ENCODE peak calls at places on chromosomes 2 and 18, in seven cellular contexts. D is aorta; Z is PC-9; W is upper lobe of right lung; N is CD8-positive, alpha-beta T cell; K is heart left ventricle; F is tibial artery. L is an unnamed sample.
A peak's percentile ranks its signal among the peaks of the same experiment; 100 is the strongest.

GRCh38 chr2:8994386-8994785 is 9.1 kb downstream of the MBOAT2 start:
- DNase-seq in D (no peak), Z (no peak), W (no peak), N (no peak), K (no peak), F (no peak), L (no peak)

GRCh38 chr18:48841381-48842258 is 109.1 kb downstream of the SMAD7 start:
- DNase-seq in D (peak; percentile 88), Z (peak; percentile 56), W (peak; percentile 89), N (no peak), K (peak; percentile 63), F (peak; percentile 95), L (peak; percentile 50)

GRCh38 chr2:43212931-43213330 is 13.5 kb downstream of the ZFP36L2 start:
- DNase-seq in D (no peak), Z (no peak), W (peak; percentile 74), N (no peak), K (peak; percentile 77), F (peak; percentile 77), L (peak; percentile 48)

GRCh38 chr2:12303181-12304030 is 413.3 kb upstream of the TRIB2 start:
- DNase-seq in D (no peak), Z (peak; percentile 94), W (no peak), N (peak; percentile 31), K (no peak), F (no peak), L (no peak)

GRCh38 chr2:127154396-127154795 is 47.4 kb upstream of the BIN1 start:
- DNase-seq in D (no peak), Z (no peak), W (no peak), N (no peak), K (no peak), F (no peak), L (no peak)

GRCh38 chr2:3208179-3208578 is 169.4 kb downstream of the EIPR1 start:
- DNase-seq in D (no peak), Z (no peak), W (no peak), N (no peak), K (no peak), F (no peak), L (no peak)

GRCh38 chr2:203341741-203342310 is 13.6 kb downstream of the ABI2 start:
- DNase-seq in D (no peak), Z (no peak), W (no peak), N (no peak), K (no peak), F (no peak), L (no peak)

GRCh38 chr18:78735131-78736014 is 244.2 kb upstream of the SALL3 start:
- DNase-seq in D (peak; percentile 71), Z (no peak), W (no peak), N (no peak), K (no peak), F (peak; percentile 57), L (no peak)

GRCh38 chr2:38691994-38692393 is 26.1 kb downstream of the GALM start:
- DNase-seq in D (no peak), Z (peak; percentile 60), W (no peak), N (no peak), K (no peak), F (no peak), L (no peak)

GRCh38 chr2:10041711-10042110 is 1.6 kb upstream of the KLF11 start:
- DNase-seq in D (peak; percentile 57), Z (no peak), W (peak; percentile 61), N (no peak), K (peak; percentile 24), F (no peak), L (no peak)

GRCh38 chr2:10039658-10040410 is 3.5 kb upstream of the KLF11 start:
- DNase-seq in D (peak; percentile 81), Z (no peak), W (no peak), N (no peak), K (peak; percentile 71), F (no peak), L (no peak)

GRCh38 chr2:10043256-10043905 is at the start of gene KLF11:
- DNase-seq in D (peak; percentile 98), Z (peak; percentile 72), W (peak; percentile 97), N (peak; percentile 84), K (peak; percentile 98), F (peak; percentile 96), L (peak; percentile 94)

GRCh38 chr2:10043906-10044601 is 704 bp downstream of the KLF11 start:
- DNase-seq in D (peak; percentile 100), Z (peak; percentile 84), W (peak; percentile 99), N (peak; percentile 92), K (peak; percentile 99), F (peak; percentile 99), L (peak; percentile 100)

GRCh38 chr2:10042301-10043161 is 819 bp upstream of the KLF11 start:
- DNase-seq in D (peak; percentile 95), Z (peak; percentile 47), W (peak; percentile 93), N (peak; percentile 56), K (peak; percentile 93), F (peak; percentile 94), L (peak; percentile 85)
- H3K27ac ChIP-seq in D (no peak overlapping the region), Z (peak overlapping the region; percentile 37), W (peak overlapping the region; percentile 89), N (peak overlapping the region; percentile 40), K (peak overlapping the region; percentile 99), F (peak overlapping the region; percentile 88), L (peak overlapping the region; percentile 100)

DNA sequence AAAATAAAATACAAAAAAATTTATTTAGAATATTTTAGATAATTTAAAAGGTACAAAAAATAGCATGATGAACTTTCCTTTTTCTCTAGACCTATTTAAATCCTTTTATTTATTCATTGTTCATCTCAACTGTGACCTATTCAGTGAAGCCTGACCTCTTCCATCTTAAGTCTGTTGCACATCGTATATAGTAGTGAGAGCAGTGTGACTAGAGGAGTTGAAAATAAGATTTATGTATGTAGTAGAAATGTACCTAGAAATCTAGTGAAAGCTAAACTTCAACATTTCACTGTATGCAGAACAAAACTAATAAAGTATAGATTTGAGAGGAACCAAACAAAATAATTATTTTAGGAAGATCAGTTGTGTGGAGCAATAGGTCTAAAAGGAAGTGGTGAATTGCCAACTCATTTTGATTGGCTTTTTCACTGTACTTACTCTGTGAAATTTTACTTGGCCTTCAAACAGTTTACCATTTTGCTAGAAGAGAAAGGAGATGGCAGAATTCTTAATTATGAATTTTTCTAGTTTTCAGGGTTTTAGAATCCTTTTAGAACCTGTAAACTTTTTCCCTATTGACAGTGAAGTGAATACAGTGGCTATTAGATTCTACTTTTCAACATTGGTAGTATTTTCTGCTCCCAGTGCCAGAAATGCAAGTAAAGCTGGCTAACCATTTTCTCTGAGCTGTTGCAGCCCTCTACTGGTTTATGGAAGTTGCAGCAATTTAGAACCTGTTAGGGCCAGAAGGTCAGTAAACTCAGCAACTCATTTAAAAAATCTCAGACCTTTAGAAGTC is 11.1 kb downstream of the ANKRD12 start:
- DNase-seq in D (no peak), Z (peak; percentile 48), W (no peak), N (peak; percentile 22), K (no peak), F (no peak), L (no peak)
- H3K4me3 ChIP-seq in D (no peak overlapping the region), Z (no peak overlapping the region), W (no peak overlapping the region), N (no peak overlapping the region), K (no peak overlapping the region), F (no peak overlapping the region), L (no peak overlapping the region)

DNA sequence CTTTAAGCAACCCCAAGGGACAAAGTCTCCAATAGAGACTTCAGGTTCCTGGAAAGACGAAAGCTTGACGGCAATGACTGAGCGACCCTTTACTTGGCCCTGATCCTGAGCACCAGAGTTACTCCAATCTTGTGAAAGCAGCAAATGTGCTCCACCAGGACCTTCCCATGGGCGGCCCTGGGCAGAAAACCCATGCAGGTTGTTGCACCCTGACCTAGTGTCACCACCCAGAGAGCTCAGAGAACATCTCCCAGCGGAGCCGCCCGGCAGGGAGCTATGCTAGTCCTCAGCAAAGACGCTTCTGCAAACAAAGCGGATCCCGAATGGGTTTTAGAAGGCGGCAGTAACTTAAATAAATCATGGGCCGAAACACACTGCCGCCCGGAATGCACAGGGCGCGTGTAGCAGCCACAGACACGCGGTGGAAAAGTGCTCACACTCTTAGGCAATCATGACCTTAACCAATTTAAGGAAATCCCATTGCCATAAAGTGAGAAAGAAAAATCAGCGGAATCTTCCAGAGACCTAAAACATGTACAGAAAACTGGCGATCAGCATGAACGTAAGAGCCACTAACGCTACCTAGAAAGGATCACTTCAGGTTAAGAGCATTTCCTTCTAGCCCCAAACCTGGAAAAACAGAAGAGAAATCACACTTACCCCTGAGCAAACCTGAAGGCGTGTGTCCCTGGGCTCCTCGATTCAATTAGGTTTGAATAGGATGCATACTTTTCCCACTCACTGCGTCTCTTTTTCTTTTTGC is 490 bp downstream of the COL6A3 start:
- DNase-seq in D (no peak), Z (no peak), W (no peak), N (no peak), K (no peak), F (peak; percentile 82), L (no peak)
- H3K4me1 ChIP-seq in D (peaks cover 5% of the 10 kb centered on the region), Z (no peaks in the 10 kb centered on the region), W (no peaks in the 10 kb centered on the region), N (no peaks in the 10 kb centered on the region), K (no peaks in the 10 kb centered on the region), F (peaks cover 9% of the 10 kb centered on the region), L (no peaks in the 10 kb centered on the region)

GRCh38 chr2:30374380-30374779 is 72.7 kb upstream of the LCLAT1 start:
- DNase-seq in D (no peak), Z (no peak), W (no peak), N (no peak), K (no peak), F (no peak), L (no peak)

GRCh38 chr2:30372836-30373235 is 74.2 kb upstream of the LCLAT1 start:
- DNase-seq in D (no peak), Z (no peak), W (no peak), N (no peak), K (no peak), F (no peak), L (no peak)

GRCh38 chr2:30371772-30372373 is 75.2 kb upstream of the LCLAT1 start:
- DNase-seq in D (no peak), Z (no peak), W (no peak), N (no peak), K (no peak), F (peak; percentile 86), L (no peak)

GRCh38 chr2:30375915-30376314 is 71.1 kb upstream of the LCLAT1 start:
- DNase-seq in D (no peak), Z (no peak), W (no peak), N (no peak), K (no peak), F (no peak), L (no peak)

GRCh38 chr2:30373881-30374302 is 73.2 kb upstream of the LCLAT1 start:
- DNase-seq in D (no peak), Z (peak; percentile 49), W (no peak), N (no peak), K (no peak), F (no peak), L (no peak)
- H3K27ac ChIP-seq in D (no peak overlapping the region), Z (no peak overlapping the region), W (no peak overlapping the region), N (no peak overlapping the region), K (no peak overlapping the region), F (peak overlapping the region; percentile 67), L (no peak overlapping the region)